ENCODE peak calls at places on chromosomes 1 and 21, in nine cellular contexts. Y, L, V, J, B, N, T, X and Q are unnamed samples.

GRCh38 chr1:40983286-40983685 is 3.8 kb downstream of the CTPS1 start:
- DNase-seq in T (no peak), L (no peak), N (no peak), J (no peak), B (no peak), V (no peak), Y (no peak), X (no peak), Q (no peak)

GRCh38 chr1:115210302-115210711 is 121.0 kb upstream of the TSPAN2 start:
- DNase-seq in J (no peak), T (no peak), Y (no peak), N (no peak), X (no peak), L (no peak), V (no peak), B (no peak), Q (no peak)

GRCh38 chr1:54581621-54582035 is 33.6 kb downstream of the ACOT11 start:
- DNase-seq in J (no peak), N (no peak), B (no peak), T (peak), V (peak), L (peak), Y (peak), X (peak), Q (no peak)

GRCh38 chr1:43473463-43473862 is 19.7 kb upstream of the HYI start:
- DNase-seq in V (no peak), J (no peak), L (no peak), B (no peak), N (no peak), X (no peak), T (no peak), Y (no peak), Q (no peak)

GRCh38 chr21:15015622-15016471 is 49.0 kb downstream of the NRIP1 start:
- DNase-seq in Y (no peak), V (no peak), L (no peak), N (no peak), J (no peak), B (no peak), X (peak), T (no peak), Q (no peak)

GRCh38 chr21:29105218-29105617 is 25.2 kb upstream of the MAP3K7CL start:
- DNase-seq in V (no peak), N (no peak), L (no peak), T (peak), B (no peak), Y (no peak), X (no peak), J (no peak), Q (no peak)

GRCh38 chr1:78607944-78608343 is 12.3 kb upstream of the IFI44L start:
- DNase-seq in Y (no peak), J (no peak), B (no peak), T (peak), V (no peak), L (peak), X (no peak), N (no peak), Q (no peak)

GRCh38 chr1:13871916-13872315 is 171.9 kb downstream of the PRDM2 start:
- DNase-seq in J (no peak), B (no peak), N (no peak), V (no peak), Y (no peak), T (no peak), L (no peak), X (no peak), Q (no peak)

GRCh38 chr1:221747840-221748239 is 6.0 kb upstream of the DUSP10 start:
- DNase-seq in L (no peak), V (no peak), N (no peak), X (no peak), Y (no peak), B (no peak), T (no peak), J (no peak), Q (no peak)

GRCh38 chr1:234927968-234928635 is 200.5 kb downstream of the TOMM20 start:
- DNase-seq in X (no peak), T (no peak), N (no peak), L (no peak), J (no peak), V (no peak), B (peak), Y (no peak), Q (no peak)

GRCh38 chr1:225445644-225446297 is 17.9 kb upstream of the LBR start:
- DNase-seq in J (no peak), Y (no peak), X (no peak), L (no peak), V (no peak), T (no peak), N (no peak), B (peak), Q (no peak)

GRCh38 chr1:168504064-168504837 is 39.5 kb downstream of the XCL2 start:
- DNase-seq in X (peak), B (peak), V (no peak), L (peak), T (peak), Y (peak), J (no peak), N (no peak), Q (no peak)